ENCODE peak calls at places on chromosome 21, in six cellular contexts. Q is activated naive CD8-positive, alpha-beta T cell treated with anti-CD3 and anti-CD28 coated beads for 36 hours; D is BJ; E is T47D; U is stimulated activated CD4-positive, alpha-beta T cell treated with anti-CD3 and anti-CD28 coated beads, Interleukin-4, amount 100 ng/mL, for 48 hours; N is activated naive CD4-positive, alpha-beta T cell. G is an unnamed sample.

GRCh38 chr21:36209626-36210171 is 53.1 kb downstream of the DOP1B start:
- DNase-seq in Q (no peak), D (no peak), E (peak; percentile 93), U (peak; percentile 20), N (peak; percentile 9), G (peak; percentile 81)

GRCh38 chr21:43921602-43921978 is 56.6 kb downstream of the AGPAT3 start:
- DNase-seq in Q (peak; percentile 37), D (no peak), E (no peak), U (no peak), N (peak; percentile 7), G (no peak)

GRCh38 chr21:45449658-45450502 is 44.9 kb downstream of the COL18A1 start:
- DNase-seq in Q (no peak), D (no peak), E (no peak), U (no peak), N (no peak), G (no peak)

GRCh38 chr21:15005391-15005790 is 59.4 kb downstream of the NRIP1 start:
- DNase-seq in Q (no peak), D (no peak), E (peak; percentile 33), U (no peak), N (peak; percentile 28), G (no peak)

GRCh38 chr21:43207043-43207315 is 38.2 kb downstream of the CRYAA start:
- DNase-seq in Q (no peak), D (no peak), E (no peak), U (no peak), N (no peak), G (no peak)

GRCh38 chr21:46411236-46411635 is 47.5 kb upstream of the DIP2A start:
- DNase-seq in Q (no peak), D (no peak), E (no peak), U (no peak), N (no peak), G (no peak)

GRCh38 chr21:35635261-35635660 is 425.1 kb downstream of the SETD4 start:
- DNase-seq in Q (no peak), D (peak; percentile 90), E (no peak), U (no peak), N (no peak), G (no peak)

GRCh38 chr21:32334980-32335471 is 36.4 kb downstream of the MRAP start:
- DNase-seq in Q (no peak), D (peak; percentile 19), E (no peak), U (no peak), N (no peak), G (no peak)

GRCh38 chr21:44749759-44750674 is 38.6 kb upstream of the TSPEAR start:
- DNase-seq in Q (no peak), D (no peak), E (no peak), U (no peak), N (no peak), G (no peak)

GRCh38 chr21:39915881-39916280 is 48.6 kb downstream of the PCP4 start:
- DNase-seq in Q (no peak), D (no peak), E (no peak), U (no peak), N (no peak), G (no peak)

GRCh38 chr21:33308586-33309490 is 15.9 kb upstream of the IFNAR1 start:
- DNase-seq in Q (no peak), D (no peak), E (no peak), U (no peak), N (no peak), G (no peak)

GRCh38 chr21:41763398-41763931 is 3.4 kb downstream of the RIPK4 start:
- DNase-seq in Q (no peak), D (no peak), E (no peak), U (no peak), N (no peak), G (no peak)

GRCh38 chr21:31343680-31344480 is at the start of gene TIAM1:
- DNase-seq in Q (peak; percentile 20), D (no peak), E (peak; percentile 86), U (no peak), N (no peak), G (peak; percentile 4)

GRCh38 chr21:15211491-15212133 is 146.8 kb upstream of the NRIP1 start:
- DNase-seq in Q (no peak), D (no peak), E (peak; percentile 86), U (no peak), N (no peak), G (peak; percentile 54)

GRCh38 chr21:42513985-42514882 is 582 bp downstream of the SLC37A1 start:
- DNase-seq in Q (peak; percentile 76), D (no peak), E (peak; percentile 64), U (peak; percentile 52), N (peak; percentile 35), G (peak; percentile 21)

GRCh38 chr21:14773777-14774345 is 227.7 kb upstream of the SAMSN1 start:
- DNase-seq in Q (peak; percentile 36), D (no peak), E (peak; percentile 76), U (peak; percentile 39), N (peak; percentile 17), G (peak; percentile 19)

GRCh38 chr21:17848228-17848627 is 29.1 kb upstream of the C21orf91 start:
- DNase-seq in Q (no peak), D (peak; percentile 75), E (no peak), U (no peak), N (no peak), G (no peak)

GRCh38 chr21:42158846-42159245 is 60.1 kb upstream of the ABCG1 start:
- DNase-seq in Q (no peak), D (no peak), E (no peak), U (no peak), N (no peak), G (no peak)

GRCh38 chr21:41796476-41797080 is 29.7 kb upstream of the RIPK4 start:
- DNase-seq in Q (no peak), D (no peak), E (no peak), U (no peak), N (no peak), G (no peak)

GRCh38 chr21:46055863-46056281 is 42.0 kb upstream of the COL6A2 start:
- DNase-seq in Q (no peak), D (no peak), E (no peak), U (no peak), N (no peak), G (no peak)

GRCh38 chr21:44334637-44335030 is 4.6 kb downstream of the CFAP410 start:
- DNase-seq in Q (no peak), D (no peak), E (no peak), U (no peak), N (no peak), G (no peak)

GRCh38 chr21:45550552-45551210 is 8.4 kb upstream of the SLC19A1 start:
- DNase-seq in Q (peak; percentile 53), D (no peak), E (no peak), U (no peak), N (no peak), G (no peak)

GRCh38 chr21:43624343-43624742 is 34.9 kb downstream of the HSF2BP start:
- DNase-seq in Q (no peak), D (no peak), E (no peak), U (no peak), N (no peak), G (no peak)

GRCh38 chr21:45167796-45168222 is 93.4 kb downstream of the ADARB1 start:
- DNase-seq in Q (no peak), D (peak; percentile 16), E (no peak), U (no peak), N (no peak), G (no peak)

GRCh38 chr21:42666023-42666747 is 12.8 kb downstream of the PDE9A start:
- DNase-seq in Q (peak; percentile 36), D (no peak), E (peak; percentile 54), U (peak; percentile 61), N (no peak), G (peak; percentile 24)

GRCh38 chr21:46637952-46638746 is 2.7 kb downstream of the PRMT2 start:
- DNase-seq in Q (no peak), D (no peak), E (no peak), U (no peak), N (no peak), G (no peak)

GRCh38 chr21:44846485-44847260 is 26.8 kb downstream of the PTTG1IP start:
- DNase-seq in Q (peak; percentile 56), D (no peak), E (peak; percentile 70), U (peak; percentile 32), N (peak; percentile 22), G (no peak)

GRCh38 chr21:43626390-43626789 is 32.9 kb downstream of the HSF2BP start:
- DNase-seq in Q (no peak), D (no peak), E (no peak), U (no peak), N (no peak), G (no peak)

GRCh38 chr21:34890258-34890723 is 158.8 kb downstream of the RUNX1 start:
- DNase-seq in Q (no peak), D (no peak), E (no peak), U (no peak), N (no peak), G (no peak)